ENCODE peak calls at places on chromosomes 13 and 19, in six cellular contexts. One of them, this sample, is unnamed. For H3K4me1, the result is how much of the 10 kb centered on the place peaks cover.

GRCh38 chr13:39506559-39507390 is 96.2 kb downstream of the LHFPL6 start:
- DNase-seq in left ventricle myocardium inferior: no peak
- DNase-seq in osteoblast: no peak
- DNase-seq in IMR-90: peak
- DNase-seq in thoracic aorta: no peak
- DNase-seq in left lung: no peak
- DNase-seq in this sample: no peak

GRCh38 chr19:7969560-7969949 is 26.1 kb upstream of the TIMM44 start:
- DNase-seq in left ventricle myocardium inferior: no peak
- DNase-seq in osteoblast: peak
- DNase-seq in IMR-90: no peak
- DNase-seq in thoracic aorta: no peak
- DNase-seq in left lung: no peak
- DNase-seq in this sample: no peak

GRCh38 chr13:109088528-109088927 is 459.1 kb downstream of the MYO16 start:
- DNase-seq in left ventricle myocardium inferior: no peak
- DNase-seq in osteoblast: no peak
- DNase-seq in IMR-90: no peak
- DNase-seq in thoracic aorta: no peak
- DNase-seq in left lung: no peak
- DNase-seq in this sample: no peak

GRCh38 chr19:58128041-58128685 is 22.4 kb downstream of the ZNF329 start:
- DNase-seq in left ventricle myocardium inferior: no peak
- DNase-seq in osteoblast: no peak
- DNase-seq in IMR-90: no peak
- DNase-seq in thoracic aorta: no peak
- DNase-seq in left lung: no peak
- DNase-seq in this sample: no peak

GRCh38 chr13:20779405-20779804 is 5.6 kb upstream of the EEF1AKMT1 start:
- DNase-seq in left ventricle myocardium inferior: no peak
- DNase-seq in osteoblast: no peak
- DNase-seq in IMR-90: no peak
- DNase-seq in thoracic aorta: no peak
- DNase-seq in left lung: no peak
- DNase-seq in this sample: no peak

GRCh38 chr19:31560021-31560770 is 211.0 kb upstream of the TSHZ3 start:
- DNase-seq in left ventricle myocardium inferior: no peak
- DNase-seq in osteoblast: no peak
- DNase-seq in IMR-90: peak
- DNase-seq in thoracic aorta: no peak
- DNase-seq in left lung: no peak
- DNase-seq in this sample: no peak

GRCh38 chr19:15374796-15375440 is 4.7 kb downstream of the AKAP8 start:
- DNase-seq in left ventricle myocardium inferior: peak
- DNase-seq in osteoblast: peak
- DNase-seq in IMR-90: no peak
- DNase-seq in thoracic aorta: no peak
- DNase-seq in left lung: no peak
- DNase-seq in this sample: peak

GRCh38 chr19:33139165-33139564 is 7.3 kb downstream of the WDR88 start:
- DNase-seq in left ventricle myocardium inferior: no peak
- DNase-seq in osteoblast: no peak
- DNase-seq in IMR-90: no peak
- DNase-seq in thoracic aorta: no peak
- DNase-seq in left lung: no peak
- DNase-seq in this sample: no peak

GRCh38 chr19:1122972-1123363 is 19.2 kb downstream of the GPX4 start:
- DNase-seq in left ventricle myocardium inferior: no peak
- DNase-seq in osteoblast: peak
- DNase-seq in IMR-90: peak
- DNase-seq in thoracic aorta: no peak
- DNase-seq in left lung: no peak
- DNase-seq in this sample: peak

GRCh38 chr13:106349080-106349841 is 186.2 kb downstream of the EFNB2 start:
- DNase-seq in left ventricle myocardium inferior: peak
- DNase-seq in osteoblast: no peak
- DNase-seq in IMR-90: peak
- DNase-seq in thoracic aorta: no peak
- DNase-seq in left lung: peak
- DNase-seq in this sample: no peak

GRCh38 chr13:28340272-28340793 is 154.6 kb downstream of the FLT1 start:
- DNase-seq in left ventricle myocardium inferior: no peak
- DNase-seq in osteoblast: no peak
- DNase-seq in IMR-90: peak
- DNase-seq in thoracic aorta: no peak
- DNase-seq in left lung: no peak
- DNase-seq in this sample: no peak

GRCh38 chr13:26575244-26575643 is 17.8 kb downstream of the WASF3 start:
- DNase-seq in left ventricle myocardium inferior: no peak
- DNase-seq in osteoblast: no peak
- DNase-seq in IMR-90: peak
- DNase-seq in thoracic aorta: no peak
- DNase-seq in left lung: no peak
- DNase-seq in this sample: no peak

GRCh38 chr19:54791476-54791875 is 11.9 kb upstream of the KIR2DL4 start:
- DNase-seq in left ventricle myocardium inferior: no peak
- DNase-seq in osteoblast: no peak
- DNase-seq in IMR-90: no peak
- DNase-seq in thoracic aorta: no peak
- DNase-seq in left lung: no peak
- DNase-seq in this sample: no peak

GRCh38 chr13:80483157-80483556 is 142.2 kb upstream of the SPRY2 start:
- DNase-seq in left ventricle myocardium inferior: no peak
- DNase-seq in osteoblast: no peak
- DNase-seq in IMR-90: no peak
- DNase-seq in thoracic aorta: no peak
- DNase-seq in left lung: no peak
- DNase-seq in this sample: no peak

GRCh38 chr19:52492201-52492960 is 35.1 kb upstream of the ZNF808 start:
- DNase-seq in left ventricle myocardium inferior: no peak
- DNase-seq in osteoblast: no peak
- DNase-seq in IMR-90: no peak
- DNase-seq in thoracic aorta: no peak
- DNase-seq in left lung: no peak
- DNase-seq in this sample: no peak

GRCh38 chr19:35907377-35907745 is 734 bp downstream of the TYROBP start:
- DNase-seq in left ventricle myocardium inferior: no peak
- DNase-seq in osteoblast: no peak
- DNase-seq in IMR-90: no peak
- DNase-seq in thoracic aorta: no peak
- DNase-seq in left lung: no peak
- DNase-seq in this sample: no peak

GRCh38 chr13:113443991-113444390 is 9.3 kb downstream of the ADPRHL1 start:
- DNase-seq in left ventricle myocardium inferior: no peak
- DNase-seq in osteoblast: peak
- DNase-seq in IMR-90: no peak
- DNase-seq in thoracic aorta: no peak
- DNase-seq in left lung: no peak
- DNase-seq in this sample: no peak

GRCh38 chr13:65293530-65294198 is 1936.5 kb downstream of the PCDH9 start:
- DNase-seq in left ventricle myocardium inferior: no peak
- DNase-seq in osteoblast: no peak
- DNase-seq in IMR-90: no peak
- DNase-seq in thoracic aorta: no peak
- DNase-seq in left lung: no peak
- DNase-seq in this sample: no peak

GRCh38 chr13:23513460-23513859 is 56.8 kb upstream of the TNFRSF19 start:
- DNase-seq in left ventricle myocardium inferior: no peak
- DNase-seq in osteoblast: no peak
- DNase-seq in IMR-90: no peak
- DNase-seq in thoracic aorta: no peak
- DNase-seq in left lung: no peak
- DNase-seq in this sample: no peak

GRCh38 chr13:100646030-100646673 is 28.4 kb downstream of the TMTC4 start:
- DNase-seq in left ventricle myocardium inferior: no peak
- DNase-seq in osteoblast: peak
- DNase-seq in IMR-90: peak
- DNase-seq in thoracic aorta: no peak
- DNase-seq in left lung: no peak
- DNase-seq in this sample: no peak

GRCh38 chr13:49651775-49652690 is 23.7 kb downstream of the ARL11 start:
- DNase-seq in left ventricle myocardium inferior: no peak
- DNase-seq in osteoblast: no peak
- DNase-seq in IMR-90: no peak
- DNase-seq in thoracic aorta: no peak
- DNase-seq in left lung: no peak
- DNase-seq in this sample: no peak

GRCh38 chr13:95354680-95355487 is 53.6 kb upstream of the ABCC4 start:
- DNase-seq in left ventricle myocardium inferior: no peak
- DNase-seq in osteoblast: no peak
- DNase-seq in IMR-90: no peak
- DNase-seq in thoracic aorta: no peak
- DNase-seq in left lung: no peak
- DNase-seq in this sample: no peak

GRCh38 chr13:94617389-94618000 is 15.8 kb downstream of the GPR180 start:
- DNase-seq in left ventricle myocardium inferior: no peak
- DNase-seq in osteoblast: no peak
- DNase-seq in IMR-90: no peak
- DNase-seq in thoracic aorta: no peak
- DNase-seq in left lung: no peak
- DNase-seq in this sample: no peak

GRCh38 chr19:29858000-29858596 is 46.3 kb downstream of the CCNE1 start:
- DNase-seq in left ventricle myocardium inferior: no peak
- DNase-seq in osteoblast: no peak
- DNase-seq in IMR-90: no peak
- DNase-seq in thoracic aorta: no peak
- DNase-seq in left lung: no peak
- DNase-seq in this sample: no peak

GRCh38 chr13:97627566-97627965 is 193.6 kb downstream of the RAP2A start:
- DNase-seq in left ventricle myocardium inferior: peak
- DNase-seq in osteoblast: peak
- DNase-seq in IMR-90: peak
- DNase-seq in thoracic aorta: no peak
- DNase-seq in left lung: peak
- DNase-seq in this sample: peak

GRCh38 chr19:2691951-2692350 is 10.5 kb downstream of the GNG7 start:
- DNase-seq in left ventricle myocardium inferior: no peak
- DNase-seq in osteoblast: no peak
- DNase-seq in IMR-90: no peak
- DNase-seq in thoracic aorta: no peak
- DNase-seq in left lung: no peak
- DNase-seq in this sample: no peak

GRCh38 chr19:14187586-14187985 is 18.4 kb downstream of the ADGRL1 start:
- DNase-seq in left ventricle myocardium inferior: no peak
- DNase-seq in osteoblast: peak
- DNase-seq in IMR-90: no peak
- DNase-seq in thoracic aorta: no peak
- DNase-seq in left lung: no peak
- DNase-seq in this sample: no peak

GRCh38 chr19:10553943-10554381 is 10.3 kb downstream of the ATG4D start:
- DNase-seq in left ventricle myocardium inferior: no peak
- DNase-seq in osteoblast: peak
- DNase-seq in IMR-90: no peak
- DNase-seq in thoracic aorta: no peak
- DNase-seq in left lung: no peak
- DNase-seq in this sample: no peak

GRCh38 chr19:4575978-4576933 is 16.8 kb upstream of the SEMA6B start:
- DNase-seq in left ventricle myocardium inferior: peak
- DNase-seq in osteoblast: peak
- DNase-seq in IMR-90: peak
- DNase-seq in thoracic aorta: no peak
- DNase-seq in left lung: peak
- DNase-seq in this sample: peak
- H3K27ac ChIP-seq in left ventricle myocardium inferior: peak
- H3K27ac ChIP-seq in osteoblast: peak
- H3K27ac ChIP-seq in IMR-90: no peak
- H3K27ac ChIP-seq in thoracic aorta: no peak
- H3K27ac ChIP-seq in left lung: peak
- H3K27ac ChIP-seq in this sample: peak

DNA sequence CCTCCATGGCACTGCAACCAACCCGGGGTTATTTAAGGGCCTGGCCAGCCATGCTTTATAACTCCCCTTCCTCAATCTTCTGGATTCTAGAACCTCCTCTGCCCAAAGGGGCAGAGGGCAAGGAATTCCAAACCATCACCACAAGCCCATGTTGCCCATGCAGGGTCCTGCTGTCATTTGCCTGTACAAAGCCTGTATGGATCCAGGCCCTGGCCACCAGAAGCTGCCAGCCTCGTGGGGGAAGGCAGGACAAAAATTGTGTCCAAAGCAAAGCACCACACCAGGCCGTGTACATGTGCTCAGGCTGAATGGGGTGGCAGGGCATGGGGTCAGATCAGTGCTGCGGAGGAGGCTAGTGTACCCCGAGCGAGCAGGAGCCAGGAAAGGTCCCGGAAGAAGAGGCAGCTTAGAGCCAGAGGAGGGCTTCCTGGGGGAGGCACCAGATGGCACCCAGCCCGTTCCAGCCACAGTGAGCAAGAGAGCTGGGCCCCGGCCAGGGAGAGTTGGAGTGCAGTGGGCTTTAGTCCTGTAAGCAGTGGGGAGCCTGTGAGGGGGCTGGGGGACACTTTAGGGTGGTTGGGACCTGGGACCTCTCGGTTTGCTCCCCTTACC is 35.8 kb downstream of the CAPN12 start:
- DNase-seq in left ventricle myocardium inferior: peak
- DNase-seq in osteoblast: peak
- DNase-seq in IMR-90: no peak
- DNase-seq in thoracic aorta: no peak
- DNase-seq in left lung: no peak
- DNase-seq in this sample: no peak
- H3K4me1 ChIP-seq in left ventricle myocardium inferior: half or more
- H3K4me1 ChIP-seq in osteoblast: under half
- H3K4me1 ChIP-seq in IMR-90: under half
- H3K4me1 ChIP-seq in thoracic aorta: half or more
- H3K4me1 ChIP-seq in left lung: half or more
- H3K4me1 ChIP-seq in this sample: half or more

GRCh38 chr19:17555480-17555928 is at the start of gene COLGALT1:
- DNase-seq in left ventricle myocardium inferior: peak
- DNase-seq in osteoblast: peak
- DNase-seq in IMR-90: peak
- DNase-seq in thoracic aorta: peak
- DNase-seq in left lung: peak
- DNase-seq in this sample: peak

GRCh38 chr19:17555929-17556813 is 722 bp downstream of the COLGALT1 start:
- DNase-seq in left ventricle myocardium inferior: peak
- DNase-seq in osteoblast: peak
- DNase-seq in IMR-90: peak
- DNase-seq in thoracic aorta: no peak
- DNase-seq in left lung: peak
- DNase-seq in this sample: peak

GRCh38 chr19:17556995-17557394 is 1.5 kb downstream of the COLGALT1 start:
- DNase-seq in left ventricle myocardium inferior: no peak
- DNase-seq in osteoblast: no peak
- DNase-seq in IMR-90: no peak
- DNase-seq in thoracic aorta: no peak
- DNase-seq in left lung: no peak
- DNase-seq in this sample: no peak

GRCh38 chr19:17553256-17553655 is 2.2 kb upstream of the COLGALT1 start:
- DNase-seq in left ventricle myocardium inferior: peak
- DNase-seq in osteoblast: peak
- DNase-seq in IMR-90: peak
- DNase-seq in thoracic aorta: no peak
- DNase-seq in left lung: peak
- DNase-seq in this sample: peak

GRCh38 chr19:17554968-17555479 is 425 bp upstream of the COLGALT1 start:
- DNase-seq in left ventricle myocardium inferior: no peak
- DNase-seq in osteoblast: no peak
- DNase-seq in IMR-90: no peak
- DNase-seq in thoracic aorta: no peak
- DNase-seq in left lung: no peak
- DNase-seq in this sample: no peak
- H3K27ac ChIP-seq in left ventricle myocardium inferior: peak
- H3K27ac ChIP-seq in osteoblast: peak
- H3K27ac ChIP-seq in IMR-90: peak
- H3K27ac ChIP-seq in thoracic aorta: no peak
- H3K27ac ChIP-seq in left lung: peak
- H3K27ac ChIP-seq in this sample: peak

GRCh38 chr19:16376241-16376640 is 51.6 kb downstream of the KLF2 start:
- DNase-seq in left ventricle myocardium inferior: no peak
- DNase-seq in osteoblast: peak
- DNase-seq in IMR-90: no peak
- DNase-seq in thoracic aorta: no peak
- DNase-seq in left lung: no peak
- DNase-seq in this sample: no peak
- H3K4me1 ChIP-seq in left ventricle myocardium inferior: half or more
- H3K4me1 ChIP-seq in osteoblast: under half
- H3K4me1 ChIP-seq in IMR-90: under half
- H3K4me1 ChIP-seq in thoracic aorta: under half
- H3K4me1 ChIP-seq in left lung: under half
- H3K4me1 ChIP-seq in this sample: under half

This sample was measured in heart left ventricle.